ENCODE peak calls at places on chromosome 15, in eight cellular contexts. One of them, this sample, is unnamed.

GRCh38 chr15:43920815-43921214 is 94.0 kb downstream of the WDR76 start:
- DNase-seq in right lobe of liver: no peak
- DNase-seq in HCT116: no peak
- DNase-seq in epithelial cell of esophagus: no peak
- DNase-seq in A549: no peak
- DNase-seq in mucosa of descending colon: no peak
- DNase-seq in OCI-LY7: no peak
- DNase-seq in BJ: no peak
- DNase-seq in this sample: peak

GRCh38 chr15:88657326-88658069 is 18.7 kb downstream of the ISG20 start:
- DNase-seq in OCI-LY7: no peak
- DNase-seq in HCT116: peak
- DNase-seq in mucosa of descending colon: no peak
- DNase-seq in epithelial cell of esophagus: peak
- DNase-seq in BJ: no peak
- DNase-seq in A549: peak
- DNase-seq in right lobe of liver: peak
- DNase-seq in this sample: no peak

GRCh38 chr15:50247819-50248650 is 17.5 kb downstream of the HDC start:
- DNase-seq in epithelial cell of esophagus: peak
- DNase-seq in BJ: no peak
- DNase-seq in right lobe of liver: peak
- DNase-seq in HCT116: no peak
- DNase-seq in mucosa of descending colon: peak
- DNase-seq in A549: no peak
- DNase-seq in OCI-LY7: no peak
- DNase-seq in this sample: no peak

GRCh38 chr15:99564221-99565030 is 1.4 kb upstream of the MEF2A start:
- DNase-seq in BJ: no peak
- DNase-seq in OCI-LY7: peak
- DNase-seq in A549: no peak
- DNase-seq in mucosa of descending colon: peak
- DNase-seq in right lobe of liver: no peak
- DNase-seq in epithelial cell of esophagus: peak
- DNase-seq in HCT116: no peak
- DNase-seq in this sample: peak

GRCh38 chr15:80839764-80840130 is 60.6 kb downstream of the CEMIP start:
- DNase-seq in HCT116: no peak
- DNase-seq in right lobe of liver: no peak
- DNase-seq in BJ: no peak
- DNase-seq in A549: no peak
- DNase-seq in OCI-LY7: no peak
- DNase-seq in mucosa of descending colon: no peak
- DNase-seq in epithelial cell of esophagus: no peak
- DNase-seq in this sample: no peak

GRCh38 chr15:51658664-51659063 is 22.6 kb upstream of the SCG3 start:
- DNase-seq in HCT116: no peak
- DNase-seq in epithelial cell of esophagus: no peak
- DNase-seq in OCI-LY7: no peak
- DNase-seq in right lobe of liver: no peak
- DNase-seq in BJ: no peak
- DNase-seq in A549: no peak
- DNase-seq in mucosa of descending colon: no peak
- DNase-seq in this sample: no peak

GRCh38 chr15:96365781-96366525 is 35.5 kb downstream of the NR2F2 start:
- DNase-seq in BJ: no peak
- DNase-seq in HCT116: no peak
- DNase-seq in epithelial cell of esophagus: no peak
- DNase-seq in A549: no peak
- DNase-seq in OCI-LY7: no peak
- DNase-seq in right lobe of liver: no peak
- DNase-seq in mucosa of descending colon: no peak
- DNase-seq in this sample: no peak

GRCh38 chr15:50135123-50135541 is 16.1 kb upstream of the ATP8B4 start:
- DNase-seq in mucosa of descending colon: no peak
- DNase-seq in OCI-LY7: no peak
- DNase-seq in BJ: no peak
- DNase-seq in A549: peak
- DNase-seq in HCT116: no peak
- DNase-seq in epithelial cell of esophagus: no peak
- DNase-seq in right lobe of liver: no peak
- DNase-seq in this sample: no peak

GRCh38 chr15:57305009-57305408 is 71.3 kb upstream of the CGNL1 start:
- DNase-seq in OCI-LY7: no peak
- DNase-seq in epithelial cell of esophagus: no peak
- DNase-seq in right lobe of liver: no peak
- DNase-seq in mucosa of descending colon: no peak
- DNase-seq in A549: no peak
- DNase-seq in BJ: no peak
- DNase-seq in HCT116: no peak
- DNase-seq in this sample: no peak

GRCh38 chr15:88375234-88375926 is 91.8 kb downstream of the MRPL46 start:
- DNase-seq in OCI-LY7: no peak
- DNase-seq in right lobe of liver: no peak
- DNase-seq in BJ: peak
- DNase-seq in HCT116: no peak
- DNase-seq in A549: peak
- DNase-seq in mucosa of descending colon: no peak
- DNase-seq in epithelial cell of esophagus: peak
- DNase-seq in this sample: peak

GRCh38 chr15:61749169-61749568 is 311.1 kb downstream of the VPS13C start:
- DNase-seq in BJ: no peak
- DNase-seq in OCI-LY7: no peak
- DNase-seq in mucosa of descending colon: peak
- DNase-seq in A549: no peak
- DNase-seq in epithelial cell of esophagus: peak
- DNase-seq in HCT116: no peak
- DNase-seq in right lobe of liver: no peak
- DNase-seq in this sample: no peak

GRCh38 chr15:65303687-65304392 is 637 bp upstream of the RNU5B-1 start:
- DNase-seq in BJ: no peak
- DNase-seq in epithelial cell of esophagus: peak
- DNase-seq in HCT116: peak
- DNase-seq in A549: no peak
- DNase-seq in right lobe of liver: peak
- DNase-seq in OCI-LY7: peak
- DNase-seq in mucosa of descending colon: peak
- DNase-seq in this sample: no peak

GRCh38 chr15:81400640-81401236 is 26.7 kb upstream of the TMC3 start:
- DNase-seq in OCI-LY7: peak
- DNase-seq in BJ: no peak
- DNase-seq in A549: peak
- DNase-seq in HCT116: peak
- DNase-seq in right lobe of liver: no peak
- DNase-seq in epithelial cell of esophagus: peak
- DNase-seq in mucosa of descending colon: no peak
- DNase-seq in this sample: peak

GRCh38 chr15:41975679-41976078 is 3.3 kb upstream of the EHD4 start:
- DNase-seq in HCT116: no peak
- DNase-seq in epithelial cell of esophagus: no peak
- DNase-seq in right lobe of liver: no peak
- DNase-seq in A549: no peak
- DNase-seq in mucosa of descending colon: no peak
- DNase-seq in OCI-LY7: no peak
- DNase-seq in BJ: no peak
- DNase-seq in this sample: no peak

GRCh38 chr15:59400103-59400813 is 27.6 kb upstream of the MYO1E start:
- DNase-seq in A549: no peak
- DNase-seq in mucosa of descending colon: no peak
- DNase-seq in epithelial cell of esophagus: peak
- DNase-seq in HCT116: no peak
- DNase-seq in OCI-LY7: peak
- DNase-seq in BJ: no peak
- DNase-seq in right lobe of liver: no peak
- DNase-seq in this sample: no peak

GRCh38 chr15:42456539-42456938 is 34.4 kb downstream of the ZNF106 start:
- DNase-seq in A549: no peak
- DNase-seq in right lobe of liver: no peak
- DNase-seq in epithelial cell of esophagus: no peak
- DNase-seq in OCI-LY7: no peak
- DNase-seq in BJ: no peak
- DNase-seq in mucosa of descending colon: no peak
- DNase-seq in HCT116: no peak
- DNase-seq in this sample: no peak

GRCh38 chr15:81473177-81473576 is 99.2 kb upstream of the TMC3 start:
- DNase-seq in epithelial cell of esophagus: no peak
- DNase-seq in A549: no peak
- DNase-seq in right lobe of liver: no peak
- DNase-seq in HCT116: no peak
- DNase-seq in BJ: no peak
- DNase-seq in mucosa of descending colon: no peak
- DNase-seq in OCI-LY7: no peak
- DNase-seq in this sample: no peak

GRCh38 chr15:95669146-95669922 is 661.2 kb upstream of the NR2F2 start:
- DNase-seq in A549: no peak
- DNase-seq in epithelial cell of esophagus: no peak
- DNase-seq in OCI-LY7: no peak
- DNase-seq in right lobe of liver: peak
- DNase-seq in HCT116: no peak
- DNase-seq in mucosa of descending colon: no peak
- DNase-seq in BJ: no peak
- DNase-seq in this sample: no peak

GRCh38 chr15:77907824-77908751 is 169.4 kb downstream of the TBC1D2B start:
- DNase-seq in BJ: no peak
- DNase-seq in A549: no peak
- DNase-seq in HCT116: peak
- DNase-seq in epithelial cell of esophagus: peak
- DNase-seq in OCI-LY7: peak
- DNase-seq in mucosa of descending colon: peak
- DNase-seq in right lobe of liver: peak
- DNase-seq in this sample: no peak

GRCh38 chr15:89139613-89140499 is 51.6 kb downstream of the ABHD2 start:
- DNase-seq in right lobe of liver: no peak
- DNase-seq in epithelial cell of esophagus: no peak
- DNase-seq in HCT116: no peak
- DNase-seq in BJ: no peak
- DNase-seq in OCI-LY7: no peak
- DNase-seq in A549: no peak
- DNase-seq in mucosa of descending colon: no peak
- DNase-seq in this sample: no peak

GRCh38 chr15:67170143-67170885 is 84.1 kb downstream of the AAGAB start:
- DNase-seq in mucosa of descending colon: peak
- DNase-seq in BJ: no peak
- DNase-seq in right lobe of liver: no peak
- DNase-seq in epithelial cell of esophagus: no peak
- DNase-seq in HCT116: no peak
- DNase-seq in OCI-LY7: no peak
- DNase-seq in A549: no peak
- DNase-seq in this sample: no peak

GRCh38 chr15:90497912-90498311 is 31.8 kb upstream of the CRTC3 start:
- DNase-seq in OCI-LY7: no peak
- DNase-seq in epithelial cell of esophagus: peak
- DNase-seq in BJ: no peak
- DNase-seq in A549: no peak
- DNase-seq in HCT116: no peak
- DNase-seq in mucosa of descending colon: peak
- DNase-seq in right lobe of liver: no peak
- DNase-seq in this sample: no peak

GRCh38 chr15:80977627-80978036 is 12.0 kb downstream of the MESD start:
- DNase-seq in epithelial cell of esophagus: peak
- DNase-seq in OCI-LY7: peak
- DNase-seq in BJ: no peak
- DNase-seq in right lobe of liver: peak
- DNase-seq in HCT116: no peak
- DNase-seq in A549: peak
- DNase-seq in mucosa of descending colon: peak
- DNase-seq in this sample: no peak

GRCh38 chr15:69035205-69035917 is 20.9 kb downstream of the NOX5 start:
- DNase-seq in right lobe of liver: peak
- DNase-seq in A549: peak
- DNase-seq in HCT116: no peak
- DNase-seq in mucosa of descending colon: peak
- DNase-seq in OCI-LY7: no peak
- DNase-seq in epithelial cell of esophagus: peak
- DNase-seq in BJ: no peak
- DNase-seq in this sample: no peak
- TF ChIP-seq CTCF in right lobe of liver: peak
- TF ChIP-seq CTCF in A549: peak
- TF ChIP-seq CTCF in HCT116: peak
- TF ChIP-seq CTCF in mucosa of descending colon: no peak
- TF ChIP-seq CTCF in OCI-LY7: no peak
- TF ChIP-seq CTCF in epithelial cell of esophagus: peak
- TF ChIP-seq CTCF in BJ: no peak
- TF ChIP-seq CTCF in this sample: no peak

GRCh38 chr15:74368121-74368520 is 675 bp upstream of the CYP11A1 start:
- DNase-seq in mucosa of descending colon: no peak
- DNase-seq in HCT116: no peak
- DNase-seq in OCI-LY7: no peak
- DNase-seq in right lobe of liver: no peak
- DNase-seq in epithelial cell of esophagus: no peak
- DNase-seq in BJ: no peak
- DNase-seq in A549: no peak
- DNase-seq in this sample: no peak

GRCh38 chr15:74367296-74367854 is at the start of gene CYP11A1:
- DNase-seq in HCT116: no peak
- DNase-seq in right lobe of liver: no peak
- DNase-seq in BJ: no peak
- DNase-seq in epithelial cell of esophagus: no peak
- DNase-seq in OCI-LY7: no peak
- DNase-seq in A549: no peak
- DNase-seq in mucosa of descending colon: no peak
- DNase-seq in this sample: no peak

GRCh38 chr15:74365619-74366445 is 1.6 kb downstream of the CYP11A1 start:
- DNase-seq in A549: no peak
- DNase-seq in mucosa of descending colon: no peak
- DNase-seq in HCT116: no peak
- DNase-seq in right lobe of liver: peak
- DNase-seq in OCI-LY7: no peak
- DNase-seq in BJ: no peak
- DNase-seq in epithelial cell of esophagus: no peak
- DNase-seq in this sample: no peak

GRCh38 chr15:74362482-74362881 is 5.0 kb downstream of the CYP11A1 start:
- DNase-seq in HCT116: no peak
- DNase-seq in right lobe of liver: no peak
- DNase-seq in epithelial cell of esophagus: no peak
- DNase-seq in OCI-LY7: no peak
- DNase-seq in A549: no peak
- DNase-seq in mucosa of descending colon: no peak
- DNase-seq in BJ: no peak
- DNase-seq in this sample: no peak

GRCh38 chr15:74364936-74365618 is 2.4 kb downstream of the CYP11A1 start:
- DNase-seq in epithelial cell of esophagus: no peak
- DNase-seq in right lobe of liver: no peak
- DNase-seq in A549: no peak
- DNase-seq in BJ: no peak
- DNase-seq in mucosa of descending colon: no peak
- DNase-seq in OCI-LY7: no peak
- DNase-seq in HCT116: no peak
- DNase-seq in this sample: no peak
- H3K4me3 ChIP-seq in epithelial cell of esophagus: no peak
- H3K4me3 ChIP-seq in right lobe of liver: peak
- H3K4me3 ChIP-seq in A549: no peak
- H3K4me3 ChIP-seq in BJ: peak
- H3K4me3 ChIP-seq in mucosa of descending colon: no peak
- H3K4me3 ChIP-seq in OCI-LY7: no peak
- H3K4me3 ChIP-seq in HCT116: no peak
- H3K4me3 ChIP-seq in this sample: peak

GRCh38 chr15:47945869-47946666 is 174.7 kb upstream of the SLC24A5 start:
- DNase-seq in mucosa of descending colon: no peak
- DNase-seq in A549: no peak
- DNase-seq in HCT116: no peak
- DNase-seq in BJ: no peak
- DNase-seq in OCI-LY7: no peak
- DNase-seq in right lobe of liver: no peak
- DNase-seq in epithelial cell of esophagus: no peak
- DNase-seq in this sample: no peak
- TF ChIP-seq CTCF in mucosa of descending colon: no peak
- TF ChIP-seq CTCF in A549: no peak
- TF ChIP-seq CTCF in HCT116: no peak
- TF ChIP-seq CTCF in BJ: no peak
- TF ChIP-seq CTCF in OCI-LY7: no peak
- TF ChIP-seq CTCF in right lobe of liver: no peak
- TF ChIP-seq CTCF in epithelial cell of esophagus: no peak
- TF ChIP-seq CTCF in this sample: no peak

GRCh38 chr15:68789921-68790575 is 30.6 kb downstream of the ANP32A start:
- DNase-seq in mucosa of descending colon: no peak
- DNase-seq in A549: no peak
- DNase-seq in epithelial cell of esophagus: no peak
- DNase-seq in HCT116: no peak
- DNase-seq in OCI-LY7: no peak
- DNase-seq in BJ: no peak
- DNase-seq in right lobe of liver: no peak
- DNase-seq in this sample: peak
- H3K4me3 ChIP-seq in mucosa of descending colon: no peak
- H3K4me3 ChIP-seq in A549: no peak
- H3K4me3 ChIP-seq in epithelial cell of esophagus: no peak
- H3K4me3 ChIP-seq in HCT116: no peak
- H3K4me3 ChIP-seq in OCI-LY7: no peak
- H3K4me3 ChIP-seq in BJ: no peak
- H3K4me3 ChIP-seq in right lobe of liver: no peak
- H3K4me3 ChIP-seq in this sample: no peak